ENCODE peak calls at places on chromosomes 1 and 21, in nine cellular contexts. J, T, U, S, R, X, O, M and Z are unnamed samples.
A peak's percentile ranks its signal among the peaks of the same experiment; 100 is the strongest.

GRCh38 chr1:23543707-23544443 is 12.8 kb upstream of the E2F2 start:
- DNase-seq in R (no peak), T (no peak), X (no peak), S (no peak), J (no peak), M (no peak), O (no peak), U (no peak), Z (no peak)

GRCh38 chr1:966603-967295 is 467 bp downstream of the PLEKHN1 start:
- DNase-seq in O (peak; percentile 66), R (peak; percentile 82), T (peak; percentile 52), U (peak; percentile 47), M (peak; percentile 41), J (no peak), S (peak; percentile 67), X (no peak), Z (peak; percentile 31)

GRCh38 chr1:32743380-32744062 is 41.0 kb upstream of the SYNC start:
- DNase-seq in U (no peak), R (no peak), M (no peak), T (no peak), X (no peak), O (no peak), S (peak; percentile 46), J (no peak), Z (no peak)

GRCh38 chr1:196207624-196208204 is 400.5 kb downstream of the KCNT2 start:
- DNase-seq in S (no peak), O (no peak), R (no peak), J (no peak), X (no peak), T (no peak), U (no peak), M (no peak), Z (no peak)

GRCh38 chr21:36080386-36080785 is 10.6 kb downstream of the CBR1 start:
- DNase-seq in T (no peak), S (no peak), U (no peak), J (no peak), M (no peak), X (no peak), R (no peak), O (no peak), Z (no peak)

GRCh38 chr1:63322248-63322943 is at the start of gene FOXD3:
- DNase-seq in O (no peak), M (peak; percentile 55), S (peak; percentile 68), X (no peak), J (no peak), R (no peak), T (peak; percentile 49), U (no peak), Z (no peak)

GRCh38 chr1:209600541-209600940 is 17.0 kb downstream of the CAMK1G start:
- DNase-seq in T (peak; percentile 33), S (no peak), O (no peak), J (no peak), U (no peak), X (no peak), R (no peak), M (no peak), Z (no peak)

GRCh38 chr1:42979888-42980800 is 21.5 kb upstream of the SLC2A1 start:
- DNase-seq in U (no peak), M (no peak), O (no peak), S (no peak), R (no peak), T (no peak), J (no peak), X (no peak), Z (no peak)

GRCh38 chr1:206674745-206675175 is 9.9 kb upstream of the MAPKAPK2 start:
- DNase-seq in X (no peak), R (no peak), U (no peak), J (peak; percentile 98), M (no peak), T (peak; percentile 100), S (peak; percentile 50), O (no peak), Z (no peak)

GRCh38 chr21:44988607-44989537 is 49.0 kb downstream of the SLX9 start:
- DNase-seq in T (no peak), M (no peak), R (no peak), U (no peak), O (no peak), J (no peak), X (no peak), S (no peak), Z (no peak)

GRCh38 chr1:3777647-3778589 is 5.4 kb downstream of the SMIM1 start:
- DNase-seq in M (no peak), J (no peak), X (no peak), T (no peak), U (no peak), R (no peak), S (no peak), O (no peak), Z (no peak)

GRCh38 chr21:26966978-26967913 is at the start of gene ADAMTS5:
- DNase-seq in O (no peak), U (no peak), T (peak; percentile 82), S (peak; percentile 15), J (no peak), X (peak; percentile 17), M (peak; percentile 60), R (no peak), Z (peak; percentile 39)

GRCh38 chr1:942864-943533 is 16.1 kb downstream of the NOC2L start:
- DNase-seq in M (no peak), T (peak; percentile 64), X (no peak), O (no peak), R (no peak), U (no peak), J (no peak), S (no peak), Z (no peak)

GRCh38 chr1:182357913-182358312 is 33.7 kb downstream of the GLUL start:
- DNase-seq in T (no peak), R (no peak), J (no peak), O (no peak), U (no peak), S (no peak), X (no peak), M (no peak), Z (no peak)